ENCODE peak calls at places on chromosome 9, in eight cellular contexts. Q is IMR-90, L is astrocyte of the spinal cord, R is dorsolateral prefrontal cortex, C is foreskin fibroblast, B is lower lobe of right lung, H is adrenal gland, X is A549. E is an unnamed sample.

GRCh38 chr9:34463098-34463900 is 4.7 kb downstream of the DNAI1 start:
- DNase-seq in Q (peak), L (peak), R (peak), C (peak), B (no peak), H (peak), X (peak), E (peak)

GRCh38 chr9:110128664-110129329 is 79.2 kb downstream of the C9orf152 start:
- DNase-seq in Q (no peak), L (no peak), R (no peak), C (no peak), B (no peak), H (no peak), X (no peak), E (no peak)

GRCh38 chr9:87657190-87657589 is 68.7 kb upstream of the CTSL start:
- DNase-seq in Q (no peak), L (peak), R (no peak), C (no peak), B (peak), H (peak), X (peak), E (no peak)

GRCh38 chr9:114680266-114681011 is 1.6 kb downstream of the TEX48 start:
- DNase-seq in Q (no peak), L (no peak), R (no peak), C (peak), B (no peak), H (no peak), X (no peak), E (peak)

GRCh38 chr9:70563437-70564204 is 149.2 kb upstream of the KLF9 start:
- DNase-seq in Q (peak), L (peak), R (no peak), C (peak), B (no peak), H (no peak), X (no peak), E (peak)

GRCh38 chr9:105205787-105206511 is 38.5 kb upstream of the SLC44A1 start:
- DNase-seq in Q (peak), L (peak), R (peak), C (peak), B (no peak), H (peak), X (no peak), E (peak)

GRCh38 chr9:131873891-131874440 is 134.1 kb upstream of the RAPGEF1 start:
- DNase-seq in Q (no peak), L (no peak), R (no peak), C (no peak), B (no peak), H (no peak), X (no peak), E (no peak)

GRCh38 chr9:82363236-82363635 is 374.7 kb downstream of the SPATA31D1 start:
- DNase-seq in Q (no peak), L (no peak), R (no peak), C (no peak), B (no peak), H (no peak), X (no peak), E (no peak)

GRCh38 chr9:97364769-97365490 is 47.0 kb upstream of the TDRD7 start:
- DNase-seq in Q (no peak), L (no peak), R (no peak), C (no peak), B (no peak), H (no peak), X (no peak), E (no peak)

DNA sequence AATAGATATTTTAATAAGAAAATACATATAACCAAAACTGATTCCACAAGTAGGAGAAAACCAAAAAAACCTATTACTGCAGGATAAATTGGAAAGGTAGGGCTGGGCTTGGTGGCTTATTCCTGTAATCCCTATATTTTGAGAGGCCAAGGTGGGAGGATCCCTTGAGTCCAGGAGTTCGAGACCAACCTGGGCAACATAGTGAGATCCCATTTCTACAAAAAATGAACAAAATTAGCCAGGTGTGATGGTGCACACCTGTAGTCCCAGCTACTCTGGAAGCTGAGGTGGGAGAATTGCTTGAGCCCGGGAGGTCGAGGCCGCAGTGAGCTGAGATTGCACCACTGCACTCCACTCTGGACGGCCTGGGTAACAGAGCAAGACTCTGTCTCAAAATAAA is 189.2 kb upstream of the IER5L start:
- DNase-seq in Q (no peak), L (no peak), R (no peak), C (no peak), B (no peak), H (no peak), X (no peak), E (no peak)
- H3K4me3 ChIP-seq in Q (no peak), L (no peak), R (no peak), C (no peak), B (no peak), H (no peak), X (no peak), E (no peak)

GRCh38 chr9:95516736-95517558 is at the start of gene PTCH1:
- DNase-seq in Q (peak), L (peak), R (no peak), C (peak), B (peak), H (peak), X (peak), E (peak)
- H3K4me3 ChIP-seq in Q (peak), L (peak), R (peak), C (peak), B (peak), H (peak), X (peak), E (peak)

DNA sequence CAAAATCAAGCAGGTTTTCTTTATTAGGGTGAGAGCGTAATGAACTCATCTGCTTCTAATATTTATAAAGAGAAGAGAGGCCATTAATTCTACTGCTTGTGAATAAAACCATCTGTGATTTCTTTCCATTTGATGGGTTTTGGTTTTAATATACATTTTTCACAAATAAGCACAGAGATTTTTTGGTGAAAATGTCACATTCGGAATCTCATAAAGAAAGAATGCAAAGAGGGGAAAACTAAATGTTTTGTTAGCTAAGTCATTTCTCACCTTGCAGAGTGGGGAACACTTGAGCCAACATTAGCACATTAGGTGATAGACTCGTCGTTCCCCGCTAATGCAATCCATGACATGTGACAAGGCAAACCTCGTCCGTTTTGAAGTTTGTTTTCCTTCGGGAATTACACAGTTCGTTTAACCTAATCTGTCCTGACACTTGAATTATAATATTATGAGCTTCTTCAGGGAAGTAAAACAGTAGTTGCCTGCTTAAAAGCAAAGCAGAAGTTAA is 95.9 kb upstream of the LMX1B start:
- DNase-seq in Q (no peak), L (no peak), R (no peak), C (no peak), B (no peak), H (no peak), X (no peak), E (peak)
- H3K4me3 ChIP-seq in Q (peak), L (no peak), R (peak), C (peak), B (peak), H (peak), X (peak), E (peak)

DNA sequence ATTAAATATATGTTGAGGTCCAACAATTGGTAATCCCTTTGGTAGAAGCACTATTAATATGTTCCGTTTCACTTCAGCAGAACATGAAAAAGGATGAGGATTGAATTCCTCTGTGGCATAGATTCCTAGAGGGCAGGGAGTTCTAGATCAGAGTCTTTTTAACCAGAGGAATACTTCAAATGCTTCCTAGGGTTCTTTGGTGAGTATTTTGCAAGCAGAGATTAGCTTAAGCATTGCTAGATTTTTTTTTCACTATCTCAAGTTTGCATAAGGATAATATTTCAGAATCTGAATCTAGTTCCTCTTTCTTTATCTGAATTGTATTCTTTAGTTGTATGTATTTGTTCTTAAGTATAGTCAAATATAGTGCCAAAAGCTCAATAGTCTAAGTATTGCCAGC is 116.6 kb upstream of the ADAMTSL1 start:
- DNase-seq in Q (no peak), L (no peak), R (no peak), C (no peak), B (no peak), H (no peak), X (no peak), E (peak)
- H3K4me3 ChIP-seq in Q (no peak), L (no peak), R (no peak), C (no peak), B (no peak), H (no peak), X (no peak), E (no peak)

GRCh38 chr9:84978761-84979160 is 309.2 kb downstream of the NTRK2 start:
- DNase-seq in Q (no peak), L (no peak), R (no peak), C (no peak), B (no peak), H (no peak), X (no peak), E (no peak)

GRCh38 chr9:84974258-84974657 is 304.7 kb downstream of the NTRK2 start:
- DNase-seq in Q (no peak), L (no peak), R (no peak), C (no peak), B (no peak), H (no peak), X (no peak), E (no peak)

GRCh38 chr9:84975926-84976325 is 306.4 kb downstream of the NTRK2 start:
- DNase-seq in Q (no peak), L (peak), R (no peak), C (no peak), B (no peak), H (no peak), X (no peak), E (no peak)

GRCh38 chr9:84970432-84970831 is 300.9 kb downstream of the NTRK2 start:
- DNase-seq in Q (no peak), L (peak), R (no peak), C (no peak), B (no peak), H (no peak), X (peak), E (no peak)

DNA sequence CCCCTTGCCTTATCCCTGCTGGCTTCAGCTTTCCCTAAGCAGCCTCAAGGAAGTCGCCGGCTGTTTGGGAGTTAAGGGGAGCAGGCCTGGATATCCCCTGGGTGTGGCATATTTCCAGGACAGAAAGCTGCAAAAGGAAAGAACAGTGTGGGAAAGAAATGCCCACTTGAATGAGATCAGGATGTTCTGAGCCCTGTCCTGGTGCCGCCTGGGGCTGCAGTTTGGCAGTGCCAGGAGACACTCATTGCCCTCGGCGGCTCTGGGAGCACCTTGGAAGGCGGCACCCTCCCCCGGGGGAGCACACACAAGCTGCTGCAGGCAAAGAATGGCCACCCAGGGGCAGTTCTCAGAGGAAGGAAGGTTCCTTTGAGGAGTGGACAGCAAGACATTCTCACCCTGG is 305.3 kb downstream of the NTRK2 start:
- DNase-seq in Q (no peak), L (no peak), R (peak), C (no peak), B (no peak), H (no peak), X (no peak), E (no peak)
- H3K4me3 ChIP-seq in Q (no peak), L (no peak), R (no peak), C (no peak), B (no peak), H (no peak), X (no peak), E (no peak)

GRCh38 chr9:74016004-74016403 is 481.1 kb upstream of the RORB start:
- DNase-seq in Q (no peak), L (no peak), R (no peak), C (no peak), B (no peak), H (no peak), X (no peak), E (no peak)
- H3K4me3 ChIP-seq in Q (no peak), L (no peak), R (no peak), C (no peak), B (no peak), H (no peak), X (no peak), E (no peak)

DNA sequence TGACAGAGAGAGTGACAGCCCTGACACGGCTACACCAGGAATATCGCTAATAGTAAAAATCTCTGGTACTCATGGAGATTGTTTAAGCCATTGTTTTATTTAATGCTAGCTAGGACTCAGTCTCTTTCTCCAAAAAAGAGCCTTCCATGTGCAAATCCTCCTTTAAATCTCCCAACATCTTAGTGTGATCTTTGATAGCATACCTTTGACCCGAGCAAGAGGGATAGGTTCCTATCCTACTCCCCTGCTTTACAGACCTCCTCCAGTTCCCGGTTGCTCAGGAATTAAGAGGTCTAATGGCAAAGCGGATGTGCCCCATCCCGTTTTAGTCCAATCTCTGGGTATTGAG is 663 bp upstream of the FRMD3 start:
- DNase-seq in Q (no peak), L (no peak), R (no peak), C (no peak), B (no peak), H (no peak), X (no peak), E (no peak)
- H3K4me3 ChIP-seq in Q (peak), L (peak), R (peak), C (peak), B (peak), H (peak), X (peak), E (peak)

GRCh38 chr9:19378154-19378553 is 1.9 kb downstream of the RPS6 start:
- DNase-seq in Q (no peak), L (no peak), R (no peak), C (no peak), B (no peak), H (no peak), X (no peak), E (peak)
- H3K4me3 ChIP-seq in Q (peak), L (peak), R (peak), C (peak), B (peak), H (peak), X (peak), E (peak)

GRCh38 chr9:137030006-137030405 is 1.9 kb downstream of the FUT7 start:
- DNase-seq in Q (no peak), L (no peak), R (no peak), C (no peak), B (no peak), H (no peak), X (no peak), E (no peak)

GRCh38 chr9:137028281-137029057 is 432 bp upstream of the ABCA2 start:
- DNase-seq in Q (peak), L (no peak), R (peak), C (peak), B (peak), H (peak), X (peak), E (peak)

GRCh38 chr9:137028013-137028280 is at the start of gene ABCA2:
- DNase-seq in Q (peak), L (no peak), R (no peak), C (no peak), B (no peak), H (no peak), X (no peak), E (no peak)

GRCh38 chr9:137030528-137030927 is 1.4 kb downstream of the FUT7 start:
- DNase-seq in Q (no peak), L (no peak), R (peak), C (no peak), B (peak), H (no peak), X (no peak), E (no peak)

GRCh38 chr9:137029058-137029922 is 1.3 kb upstream of the ABCA2 start:
- DNase-seq in Q (peak), L (no peak), R (peak), C (peak), B (peak), H (peak), X (peak), E (peak)
- H3K4me3 ChIP-seq in Q (no peak), L (no peak), R (peak), C (no peak), B (peak), H (peak), X (peak), E (peak)